ENCODE peak calls at places on chromosomes 3 and 15, in nine cellular contexts. One of them, this sample, is unnamed.

GRCh38 chr15:37053070-37053653 is 47.2 kb downstream of the MEIS2 start:
- DNase-seq in H9: no peak
- DNase-seq in lower leg skin: no peak
- DNase-seq in transverse colon: no peak
- DNase-seq in uterus: no peak
- DNase-seq in activated B cell treated with CpG ODN at 0.5 μM for 24 hours: no peak
- DNase-seq in osteocyte: no peak
- DNase-seq in SK-N-SH: no peak
- DNase-seq in spleen: no peak
- DNase-seq in this sample: no peak

GRCh38 chr3:12267380-12268030 is 21.4 kb upstream of the PPARG start:
- DNase-seq in transverse colon: no peak
- DNase-seq in osteocyte: no peak
- DNase-seq in spleen: no peak
- DNase-seq in H9: no peak
- DNase-seq in activated B cell treated with CpG ODN at 0.5 μM for 24 hours: no peak
- DNase-seq in uterus: no peak
- DNase-seq in SK-N-SH: no peak
- DNase-seq in lower leg skin: no peak
- DNase-seq in this sample: no peak

GRCh38 chr15:98671060-98672008 is 23.0 kb downstream of the IGF1R start:
- DNase-seq in activated B cell treated with CpG ODN at 0.5 μM for 24 hours: no peak
- DNase-seq in lower leg skin: no peak
- DNase-seq in spleen: no peak
- DNase-seq in uterus: no peak
- DNase-seq in H9: peak
- DNase-seq in SK-N-SH: no peak
- DNase-seq in transverse colon: no peak
- DNase-seq in osteocyte: no peak
- DNase-seq in this sample: peak

GRCh38 chr3:49772703-49773102 is 13.6 kb downstream of the IP6K1 start:
- DNase-seq in spleen: no peak
- DNase-seq in osteocyte: no peak
- DNase-seq in uterus: no peak
- DNase-seq in H9: no peak
- DNase-seq in transverse colon: no peak
- DNase-seq in lower leg skin: no peak
- DNase-seq in SK-N-SH: no peak
- DNase-seq in activated B cell treated with CpG ODN at 0.5 μM for 24 hours: no peak
- DNase-seq in this sample: no peak

GRCh38 chr3:37905987-37906674 is 44.5 kb downstream of the CTDSPL start:
- DNase-seq in uterus: no peak
- DNase-seq in SK-N-SH: no peak
- DNase-seq in activated B cell treated with CpG ODN at 0.5 μM for 24 hours: no peak
- DNase-seq in spleen: no peak
- DNase-seq in H9: no peak
- DNase-seq in transverse colon: no peak
- DNase-seq in lower leg skin: no peak
- DNase-seq in osteocyte: no peak
- DNase-seq in this sample: no peak

GRCh38 chr15:98347866-98348265 is 300.5 kb upstream of the IGF1R start:
- DNase-seq in lower leg skin: no peak
- DNase-seq in transverse colon: no peak
- DNase-seq in spleen: no peak
- DNase-seq in H9: no peak
- DNase-seq in osteocyte: peak
- DNase-seq in activated B cell treated with CpG ODN at 0.5 μM for 24 hours: no peak
- DNase-seq in uterus: no peak
- DNase-seq in SK-N-SH: no peak
- DNase-seq in this sample: no peak

GRCh38 chr3:146590521-146590920 is 14.6 kb downstream of the PLSCR5 start:
- DNase-seq in spleen: no peak
- DNase-seq in H9: no peak
- DNase-seq in lower leg skin: no peak
- DNase-seq in transverse colon: no peak
- DNase-seq in uterus: no peak
- DNase-seq in activated B cell treated with CpG ODN at 0.5 μM for 24 hours: no peak
- DNase-seq in SK-N-SH: no peak
- DNase-seq in osteocyte: no peak
- DNase-seq in this sample: no peak

GRCh38 chr3:141769171-141769894 is 6.1 kb downstream of the GRK7 start:
- DNase-seq in H9: no peak
- DNase-seq in osteocyte: peak
- DNase-seq in transverse colon: no peak
- DNase-seq in SK-N-SH: peak
- DNase-seq in activated B cell treated with CpG ODN at 0.5 μM for 24 hours: no peak
- DNase-seq in lower leg skin: no peak
- DNase-seq in spleen: no peak
- DNase-seq in uterus: no peak
- DNase-seq in this sample: no peak

GRCh38 chr15:39244776-39245175 is 336.1 kb upstream of the THBS1 start:
- DNase-seq in activated B cell treated with CpG ODN at 0.5 μM for 24 hours: no peak
- DNase-seq in uterus: no peak
- DNase-seq in SK-N-SH: no peak
- DNase-seq in spleen: no peak
- DNase-seq in osteocyte: no peak
- DNase-seq in lower leg skin: no peak
- DNase-seq in H9: no peak
- DNase-seq in transverse colon: no peak
- DNase-seq in this sample: no peak

GRCh38 chr15:69666441-69666882 is 213.8 kb downstream of the RPLP1 start:
- DNase-seq in spleen: peak
- DNase-seq in osteocyte: no peak
- DNase-seq in activated B cell treated with CpG ODN at 0.5 μM for 24 hours: no peak
- DNase-seq in transverse colon: peak
- DNase-seq in uterus: no peak
- DNase-seq in SK-N-SH: no peak
- DNase-seq in H9: no peak
- DNase-seq in lower leg skin: no peak
- DNase-seq in this sample: no peak

GRCh38 chr15:97904196-97904572 is 56.3 kb upstream of the ARRDC4 start:
- DNase-seq in lower leg skin: peak
- DNase-seq in SK-N-SH: peak
- DNase-seq in H9: peak
- DNase-seq in activated B cell treated with CpG ODN at 0.5 μM for 24 hours: no peak
- DNase-seq in spleen: peak
- DNase-seq in osteocyte: peak
- DNase-seq in uterus: peak
- DNase-seq in transverse colon: peak
- DNase-seq in this sample: peak

GRCh38 chr3:79983063-79983561 is 215.3 kb upstream of the ROBO1 start:
- DNase-seq in H9: no peak
- DNase-seq in SK-N-SH: no peak
- DNase-seq in uterus: no peak
- DNase-seq in lower leg skin: no peak
- DNase-seq in activated B cell treated with CpG ODN at 0.5 μM for 24 hours: no peak
- DNase-seq in transverse colon: no peak
- DNase-seq in spleen: no peak
- DNase-seq in osteocyte: no peak
- DNase-seq in this sample: no peak

GRCh38 chr3:51984269-51984647 is 923 bp downstream of the ACY1 start:
- DNase-seq in spleen: no peak
- DNase-seq in uterus: no peak
- DNase-seq in activated B cell treated with CpG ODN at 0.5 μM for 24 hours: no peak
- DNase-seq in osteocyte: peak
- DNase-seq in SK-N-SH: no peak
- DNase-seq in H9: no peak
- DNase-seq in lower leg skin: no peak
- DNase-seq in transverse colon: no peak
- DNase-seq in this sample: no peak

GRCh38 chr3:51982352-51982837 is 940 bp upstream of the ACY1 start:
- DNase-seq in transverse colon: peak
- DNase-seq in H9: peak
- DNase-seq in spleen: no peak
- DNase-seq in SK-N-SH: peak
- DNase-seq in lower leg skin: no peak
- DNase-seq in osteocyte: no peak
- DNase-seq in activated B cell treated with CpG ODN at 0.5 μM for 24 hours: peak
- DNase-seq in uterus: no peak
- DNase-seq in this sample: no peak

GRCh38 chr3:51983578-51984268 is 388 bp downstream of the ACY1 start:
- DNase-seq in spleen: no peak
- DNase-seq in osteocyte: no peak
- DNase-seq in lower leg skin: no peak
- DNase-seq in H9: no peak
- DNase-seq in transverse colon: no peak
- DNase-seq in uterus: no peak
- DNase-seq in SK-N-SH: no peak
- DNase-seq in activated B cell treated with CpG ODN at 0.5 μM for 24 hours: no peak
- DNase-seq in this sample: no peak

GRCh38 chr3:51985063-51985462 is 1.7 kb downstream of the ACY1 start:
- DNase-seq in lower leg skin: no peak
- DNase-seq in H9: no peak
- DNase-seq in spleen: no peak
- DNase-seq in osteocyte: no peak
- DNase-seq in uterus: no peak
- DNase-seq in activated B cell treated with CpG ODN at 0.5 μM for 24 hours: no peak
- DNase-seq in transverse colon: no peak
- DNase-seq in SK-N-SH: no peak
- DNase-seq in this sample: no peak

GRCh38 chr3:51982838-51983577 is at the start of gene ACY1:
- DNase-seq in H9: peak
- DNase-seq in activated B cell treated with CpG ODN at 0.5 μM for 24 hours: peak
- DNase-seq in uterus: peak
- DNase-seq in lower leg skin: peak
- DNase-seq in SK-N-SH: peak
- DNase-seq in osteocyte: peak
- DNase-seq in spleen: peak
- DNase-seq in transverse colon: peak
- DNase-seq in this sample: peak
- TF ChIP-seq CTCF in H9: no peak
- TF ChIP-seq CTCF in activated B cell treated with CpG ODN at 0.5 μM for 24 hours: no peak
- TF ChIP-seq CTCF in uterus: no peak
- TF ChIP-seq CTCF in lower leg skin: no peak
- TF ChIP-seq CTCF in SK-N-SH: peak
- TF ChIP-seq CTCF in osteocyte: no peak
- TF ChIP-seq CTCF in spleen: no peak
- TF ChIP-seq CTCF in transverse colon: peak
- TF ChIP-seq CTCF in this sample: no peak

DNA sequence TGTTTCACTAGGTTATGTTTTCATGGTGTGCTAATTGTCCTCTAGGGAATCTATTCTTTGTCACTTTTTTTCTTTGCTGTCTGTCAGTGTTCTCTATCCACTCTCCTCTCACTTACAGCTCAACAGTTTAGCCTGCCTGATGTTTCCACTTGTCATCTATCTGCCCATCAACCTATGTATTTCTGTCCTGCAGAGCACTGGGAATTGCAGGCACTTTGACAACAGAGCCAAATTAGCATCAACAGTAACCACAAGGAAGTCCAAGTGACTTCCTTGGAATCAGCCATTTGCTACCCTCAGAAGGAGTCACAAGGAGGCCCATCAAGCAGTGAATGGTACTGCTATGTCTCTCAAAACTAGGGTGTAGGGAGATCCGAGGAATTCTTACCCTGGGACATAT is 898.9 kb downstream of the NTRK3 start:
- DNase-seq in SK-N-SH: no peak
- DNase-seq in lower leg skin: no peak
- DNase-seq in H9: no peak
- DNase-seq in osteocyte: no peak
- DNase-seq in uterus: no peak
- DNase-seq in spleen: no peak
- DNase-seq in activated B cell treated with CpG ODN at 0.5 μM for 24 hours: no peak
- DNase-seq in transverse colon: no peak
- DNase-seq in this sample: no peak
- TF ChIP-seq CTCF in SK-N-SH: no peak
- TF ChIP-seq CTCF in lower leg skin: no peak
- TF ChIP-seq CTCF in H9: no peak
- TF ChIP-seq CTCF in osteocyte: no peak
- TF ChIP-seq CTCF in uterus: no peak
- TF ChIP-seq CTCF in spleen: no peak
- TF ChIP-seq CTCF in activated B cell treated with CpG ODN at 0.5 μM for 24 hours: no peak
- TF ChIP-seq CTCF in transverse colon: no peak
- TF ChIP-seq CTCF in this sample: no peak

GRCh38 chr3:68893600-68894239 is 38.6 kb downstream of the TAFA4 start:
- DNase-seq in spleen: no peak
- DNase-seq in osteocyte: no peak
- DNase-seq in SK-N-SH: peak
- DNase-seq in lower leg skin: no peak
- DNase-seq in uterus: no peak
- DNase-seq in transverse colon: no peak
- DNase-seq in H9: no peak
- DNase-seq in activated B cell treated with CpG ODN at 0.5 μM for 24 hours: no peak
- DNase-seq in this sample: peak
- TF ChIP-seq CTCF in spleen: peak
- TF ChIP-seq CTCF in osteocyte: peak
- TF ChIP-seq CTCF in SK-N-SH: peak
- TF ChIP-seq CTCF in lower leg skin: no peak
- TF ChIP-seq CTCF in uterus: peak
- TF ChIP-seq CTCF in transverse colon: peak
- TF ChIP-seq CTCF in H9: peak
- TF ChIP-seq CTCF in activated B cell treated with CpG ODN at 0.5 μM for 24 hours: no peak
- TF ChIP-seq CTCF in this sample: peak

GRCh38 chr15:40593588-40594428 is at the start of gene KNL1:
- DNase-seq in uterus: peak
- DNase-seq in activated B cell treated with CpG ODN at 0.5 μM for 24 hours: peak
- DNase-seq in osteocyte: peak
- DNase-seq in H9: peak
- DNase-seq in lower leg skin: peak
- DNase-seq in SK-N-SH: peak
- DNase-seq in spleen: peak
- DNase-seq in transverse colon: peak
- DNase-seq in this sample: peak

GRCh38 chr15:40595219-40595618 is 1.2 kb downstream of the KNL1 start:
- DNase-seq in H9: no peak
- DNase-seq in uterus: no peak
- DNase-seq in osteocyte: no peak
- DNase-seq in transverse colon: no peak
- DNase-seq in spleen: no peak
- DNase-seq in lower leg skin: no peak
- DNase-seq in SK-N-SH: no peak
- DNase-seq in activated B cell treated with CpG ODN at 0.5 μM for 24 hours: no peak
- DNase-seq in this sample: no peak

GRCh38 chr15:40593130-40593529 is 919 bp upstream of the KNL1 start:
- DNase-seq in osteocyte: no peak
- DNase-seq in H9: no peak
- DNase-seq in transverse colon: no peak
- DNase-seq in spleen: no peak
- DNase-seq in activated B cell treated with CpG ODN at 0.5 μM for 24 hours: no peak
- DNase-seq in SK-N-SH: no peak
- DNase-seq in lower leg skin: no peak
- DNase-seq in uterus: no peak
- DNase-seq in this sample: no peak

GRCh38 chr15:40595773-40596172 is 1.7 kb downstream of the KNL1 start:
- DNase-seq in activated B cell treated with CpG ODN at 0.5 μM for 24 hours: no peak
- DNase-seq in uterus: no peak
- DNase-seq in SK-N-SH: no peak
- DNase-seq in lower leg skin: no peak
- DNase-seq in spleen: no peak
- DNase-seq in transverse colon: no peak
- DNase-seq in H9: no peak
- DNase-seq in osteocyte: no peak
- DNase-seq in this sample: no peak

DNA sequence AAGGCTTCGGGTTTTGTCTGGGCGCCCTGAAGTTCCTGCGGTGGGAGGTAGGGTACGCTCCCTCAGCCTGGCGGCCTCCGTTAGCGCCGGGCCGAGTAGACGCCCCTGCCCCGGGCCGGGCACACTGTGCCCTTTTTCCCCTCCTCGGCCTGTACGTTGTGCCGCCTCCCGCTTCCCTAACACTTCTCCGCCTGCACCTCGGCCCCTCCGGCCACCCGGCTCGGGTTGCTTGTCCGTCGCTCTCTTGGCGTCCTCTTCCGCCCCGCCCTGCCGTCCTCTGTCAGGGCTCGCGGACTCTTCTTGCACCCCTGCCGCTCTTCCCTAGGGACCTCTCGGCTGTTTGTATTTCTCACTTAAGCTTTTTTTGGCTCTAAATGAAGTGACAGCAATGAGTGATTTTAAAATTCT is 384 bp downstream of the KNL1 start:
- DNase-seq in SK-N-SH: peak
- DNase-seq in spleen: peak
- DNase-seq in lower leg skin: no peak
- DNase-seq in H9: peak
- DNase-seq in activated B cell treated with CpG ODN at 0.5 μM for 24 hours: no peak
- DNase-seq in uterus: no peak
- DNase-seq in osteocyte: peak
- DNase-seq in transverse colon: peak
- DNase-seq in this sample: no peak
- TF ChIP-seq CTCF in SK-N-SH: no peak
- TF ChIP-seq CTCF in spleen: no peak
- TF ChIP-seq CTCF in lower leg skin: no peak
- TF ChIP-seq CTCF in H9: peak
- TF ChIP-seq CTCF in activated B cell treated with CpG ODN at 0.5 μM for 24 hours: no peak
- TF ChIP-seq CTCF in uterus: no peak
- TF ChIP-seq CTCF in osteocyte: peak
- TF ChIP-seq CTCF in transverse colon: peak
- TF ChIP-seq CTCF in this sample: peak